ENCODE peak calls at places on chromosomes 13 and 19, in four cellular contexts. L, R, O and N are unnamed samples.

GRCh38 chr13:24719139-24719538 is 38.9 kb downstream of the ATP12A start:
- DNase-seq in L (no peak), O (no peak), R (no peak), N (no peak)

GRCh38 chr19:33052352-33052972 is 12.2 kb downstream of the RHPN2 start:
- DNase-seq in R (peak), L (peak), O (no peak), N (no peak)

GRCh38 chr13:30998548-30999140 is 66.2 kb downstream of the TEX26 start:
- DNase-seq in L (no peak), O (no peak), R (peak), N (peak)

GRCh38 chr13:77810430-77810829 is 108.2 kb downstream of the EDNRB start:
- DNase-seq in R (peak), O (no peak), L (no peak), N (no peak)

GRCh38 chr19:4935449-4935848 is 26.1 kb downstream of the UHRF1 start:
- DNase-seq in R (no peak), O (no peak), L (no peak), N (no peak)

GRCh38 chr19:5637971-5638370 is 15.1 kb downstream of the SAFB start:
- DNase-seq in L (no peak), R (no peak), O (no peak), N (no peak)

GRCh38 chr19:27750697-27751391 is 1462.1 kb downstream of the UQCRFS1 start:
- DNase-seq in O (no peak), L (no peak), R (no peak), N (no peak)

GRCh38 chr13:95212962-95213850 is 88.0 kb downstream of the ABCC4 start:
- DNase-seq in L (no peak), O (no peak), R (no peak), N (no peak)

GRCh38 chr13:33509642-33510229 is 224.2 kb upstream of the STARD13 start:
- DNase-seq in O (peak), R (peak), L (peak), N (no peak)

GRCh38 chr13:72253754-72254153 is 386.8 kb upstream of the DACH1 start:
- DNase-seq in L (no peak), O (no peak), R (no peak), N (no peak)

GRCh38 chr13:72261732-72262131 is 394.7 kb upstream of the DACH1 start:
- DNase-seq in L (no peak), O (no peak), R (no peak), N (no peak)

GRCh38 chr13:72258340-72258981 is 391.5 kb upstream of the DACH1 start:
- DNase-seq in R (no peak), L (no peak), O (no peak), N (no peak)

GRCh38 chr13:72259528-72259927 is 392.5 kb upstream of the DACH1 start:
- DNase-seq in L (no peak), R (no peak), O (no peak), N (no peak)

DNA sequence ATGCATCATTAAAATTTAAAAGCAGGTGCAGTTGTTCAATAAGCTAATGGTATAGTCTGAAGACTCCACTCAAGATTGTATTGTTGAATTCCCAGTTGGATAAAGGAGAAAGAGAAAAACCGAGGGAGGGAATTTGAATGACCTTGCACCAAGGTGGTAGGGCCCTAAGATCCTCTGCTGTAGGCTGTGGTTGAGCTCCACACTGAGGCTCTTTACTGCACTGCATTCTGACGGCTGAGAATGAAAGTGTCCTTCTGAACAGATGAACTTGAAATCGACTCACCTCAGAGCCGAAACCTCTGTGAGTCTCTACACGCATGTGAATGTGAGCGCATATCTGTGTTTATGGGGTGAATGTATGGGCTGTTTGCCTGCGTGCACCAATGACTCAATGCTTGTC is 388.9 kb upstream of the DACH1 start:
- DNase-seq in O (no peak), R (peak), L (peak), N (no peak)
- TF ChIP-seq CTCF in O (no peak), R (peak), L (no peak), N (peak)

GRCh38 chr19:30689474-30689873 is 317.3 kb downstream of the ZNF536 start:
- DNase-seq in L (no peak), R (no peak), O (no peak), N (no peak)
- TF ChIP-seq CTCF in L (no peak), R (no peak), O (no peak), N (no peak)

GRCh38 chr19:12606796-12607195 is 3.8 kb downstream of the ZNF490 start:
- DNase-seq in L (no peak), R (no peak), O (no peak), N (no peak)

GRCh38 chr19:12611361-12611699 is 610 bp downstream of the ZNF791 start:
- DNase-seq in O (peak), R (peak), L (peak), N (peak)

GRCh38 chr19:12610540-12611360 is at the start of the genes ZNF490 and ZNF791:
- DNase-seq in R (peak), O (peak), L (peak), N (peak)
- TF ChIP-seq CTCF in R (no peak), O (no peak), L (no peak), N (no peak)

DNA sequence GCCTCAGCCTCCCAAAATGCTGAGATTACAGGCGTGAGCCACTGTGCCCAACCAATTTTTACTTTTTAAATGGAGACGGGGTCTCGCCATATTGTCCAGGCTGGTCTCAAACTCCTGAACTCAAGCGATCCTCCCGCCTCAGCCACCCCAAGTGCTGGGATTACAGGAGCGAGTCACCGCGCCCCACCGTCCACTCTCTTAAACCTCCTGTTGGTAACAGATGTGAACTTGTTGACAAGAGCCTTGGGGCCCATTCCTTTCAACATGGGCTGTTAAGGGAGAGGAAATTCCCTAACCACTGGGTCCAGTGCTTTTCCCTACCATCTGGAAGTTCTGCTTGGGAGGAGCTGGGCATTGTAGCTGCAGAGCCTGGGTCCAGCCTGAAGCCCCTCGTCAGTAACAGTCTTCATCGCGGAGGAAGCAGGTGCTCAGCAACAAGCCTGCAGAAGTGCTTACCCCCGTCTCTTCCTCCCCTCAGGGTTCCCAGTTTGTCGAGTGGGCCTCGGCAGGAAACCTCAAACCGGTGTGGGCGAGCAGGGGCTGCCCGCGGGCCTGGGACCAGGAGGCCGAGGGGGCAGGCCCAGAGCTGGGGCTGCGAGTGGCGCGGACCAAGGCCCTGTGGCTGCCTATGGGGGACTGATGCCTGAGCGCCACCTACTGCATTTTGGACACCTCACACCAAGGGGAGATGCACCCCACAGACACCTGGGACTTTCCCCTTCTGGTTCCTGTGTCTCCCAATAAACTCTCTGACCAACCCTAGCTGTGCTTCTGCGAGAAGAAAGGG is 4.0 kb upstream of the FLT3LG start:
- DNase-seq in R (no peak), O (no peak), L (no peak), N (no peak)
- TF ChIP-seq CTCF in R (peak), O (no peak), L (no peak), N (peak)